ENCODE peak calls at places on chromosomes 1 and 21, in ten cellular contexts. I, L, U, J, Y, M, W, F, P and Q are unnamed samples.
A peak's percentile ranks its signal among the peaks of the same experiment; 100 is the strongest.

GRCh38 chr21:46111857-46112730 is 14.2 kb downstream of the COL6A2 start:
- DNase-seq in I (no peak), L (no peak), U (no peak), J (peak; percentile 7), Y (no peak), M (peak; percentile 63), W (no peak), F (peak; percentile 84), P (no peak), Q (no peak)

GRCh38 chr1:38328278-38329035 is 281.9 kb upstream of the POU3F1 start:
- DNase-seq in I (no peak), L (no peak), U (no peak), J (no peak), Y (no peak), M (no peak), W (no peak), F (peak; percentile 42), P (no peak), Q (no peak)

GRCh38 chr1:180243517-180244221 is 13.6 kb downstream of the LHX4 start:
- DNase-seq in I (no peak), L (no peak), U (no peak), J (no peak), Y (no peak), M (no peak), W (no peak), F (no peak), P (no peak), Q (no peak)

GRCh38 chr21:44855572-44855971 is 17.9 kb downstream of the PTTG1IP start:
- DNase-seq in I (no peak), L (no peak), U (no peak), J (no peak), Y (no peak), M (no peak), W (no peak), F (no peak), P (no peak), Q (no peak)

GRCh38 chr1:32334274-32334861 is 1.7 kb downstream of the MARCKSL1 start:
- DNase-seq in I (no peak), L (no peak), U (no peak), J (no peak), Y (no peak), M (no peak), W (no peak), F (no peak), P (no peak), Q (no peak)

GRCh38 chr1:171055966-171056643 is 34.6 kb upstream of the FMO3 start:
- DNase-seq in I (no peak), L (no peak), U (no peak), J (no peak), Y (no peak), M (peak; percentile 30), W (no peak), F (no peak), P (no peak), Q (no peak)

GRCh38 chr1:156845055-156845952 is 13.6 kb downstream of the INSRR start:
- DNase-seq in I (peak; percentile 21), L (no peak), U (peak; percentile 85), J (no peak), Y (peak; percentile 33), M (no peak), W (peak; percentile 48), F (no peak), P (no peak), Q (peak; percentile 42)

GRCh38 chr1:233025156-233025555 is 74.7 kb downstream of the NTPCR start:
- DNase-seq in I (peak; percentile 41), L (peak; percentile 36), U (peak; percentile 92), J (peak; percentile 71), Y (no peak), M (no peak), W (peak; percentile 24), F (no peak), P (peak; percentile 39), Q (peak; percentile 42)

DNA sequence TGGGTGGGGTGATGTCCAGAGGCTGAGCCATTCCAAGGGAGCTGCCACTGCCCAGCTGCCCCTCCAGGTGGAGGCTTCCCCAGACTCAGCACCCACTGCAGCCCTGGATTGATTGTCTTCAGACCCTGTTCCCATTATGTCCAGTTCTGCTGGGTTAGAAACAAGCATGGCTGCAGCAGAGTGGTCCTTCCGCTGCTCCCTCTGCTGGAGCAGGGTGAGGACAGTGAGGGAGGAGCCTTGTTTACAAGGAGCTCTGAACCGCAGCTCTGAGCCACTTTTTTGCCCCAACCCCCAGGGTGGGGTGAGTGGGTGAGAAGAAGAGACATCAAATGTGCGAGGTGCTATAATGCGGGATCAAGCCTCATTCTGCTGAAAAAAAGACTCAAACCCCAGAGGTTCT is 2.3 kb downstream of the TNNT2 start:
- DNase-seq in I (no peak), L (no peak), U (peak; percentile 76), J (no peak), Y (no peak), M (no peak), W (no peak), F (no peak), P (no peak), Q (no peak)
- TF ChIP-seq CTCF in I (peak; percentile 18), L (peak; percentile 37), U (peak; percentile 67), J (peak; percentile 39), Y (no peak), M (peak; percentile 34), W (no peak), F (no peak), P (peak; percentile 18), Q (no peak)

GRCh38 chr1:27031235-27032118 is 18.8 kb upstream of the TENT5B start:
- DNase-seq in I (peak; percentile 85), L (peak; percentile 79), U (peak; percentile 91), J (peak; percentile 45), Y (no peak), M (peak; percentile 91), W (no peak), F (no peak), P (peak; percentile 86), Q (no peak)

GRCh38 chr1:27025718-27026117 is 13.1 kb upstream of the TENT5B start:
- DNase-seq in I (no peak), L (no peak), U (no peak), J (no peak), Y (no peak), M (no peak), W (no peak), F (no peak), P (no peak), Q (no peak)

GRCh38 chr1:27027575-27028250 is 15.1 kb upstream of the TENT5B start:
- DNase-seq in I (peak; percentile 40), L (no peak), U (no peak), J (no peak), Y (no peak), M (no peak), W (no peak), F (no peak), P (peak; percentile 69), Q (no peak)

GRCh38 chr1:27029517-27029916 is 16.9 kb upstream of the TENT5B start:
- DNase-seq in I (no peak), L (no peak), U (no peak), J (no peak), Y (no peak), M (no peak), W (no peak), F (no peak), P (no peak), Q (no peak)

DNA sequence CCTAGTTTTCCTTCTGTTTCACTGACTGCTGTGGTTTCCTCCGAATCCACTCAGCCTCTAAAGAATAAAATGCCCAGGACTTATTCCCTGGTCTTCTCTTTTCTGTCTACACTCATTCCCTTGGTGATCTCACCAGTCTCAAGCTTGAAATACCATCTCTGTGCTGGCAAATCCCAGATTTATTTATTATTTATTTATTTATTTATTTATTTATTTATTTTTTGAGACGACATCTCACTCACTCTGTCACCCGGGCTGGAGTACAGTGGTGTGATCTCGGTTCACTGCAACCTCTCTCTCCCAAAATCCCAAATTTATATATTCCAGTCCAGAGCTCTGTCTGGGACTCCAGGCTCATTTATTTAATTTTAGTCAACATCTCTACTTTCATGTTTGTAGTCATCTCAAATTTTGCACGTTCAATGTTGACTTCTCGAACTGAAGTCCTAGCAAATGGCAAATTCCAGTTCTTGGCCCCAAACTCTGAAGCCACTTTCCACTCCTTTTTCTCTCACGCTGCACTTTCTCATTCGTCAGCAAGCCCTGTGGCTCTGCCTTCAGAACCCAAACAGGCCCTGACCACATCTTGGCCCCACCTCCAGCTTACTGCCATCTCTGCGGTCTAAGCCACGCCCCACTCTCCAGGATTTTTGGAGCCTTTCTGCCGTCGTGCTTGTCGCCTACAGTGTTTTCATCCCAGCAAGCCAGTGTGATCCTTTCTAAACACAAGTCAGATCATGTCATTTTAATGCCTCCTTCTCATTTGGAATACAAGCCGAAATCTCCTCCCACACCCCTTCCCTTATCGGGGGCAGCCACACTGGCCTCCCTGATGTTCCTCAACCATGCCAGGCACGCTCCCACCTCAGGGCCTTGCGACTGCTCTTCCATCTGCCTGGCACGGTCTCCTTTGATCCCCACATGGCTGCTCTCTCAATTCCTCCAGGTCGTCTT is 14.2 kb upstream of the TENT5B start:
- DNase-seq in I (peak; percentile 89), L (no peak), U (peak; percentile 94), J (no peak), Y (no peak), M (no peak), W (no peak), F (no peak), P (peak; percentile 92), Q (no peak)
- TF ChIP-seq CTCF in I (no peak), L (no peak), U (no peak), J (no peak), Y (no peak), M (no peak), W (no peak), F (no peak), P (no peak), Q (no peak)

GRCh38 chr1:186491351-186491750 is 30.4 kb upstream of the PDC start:
- DNase-seq in I (no peak), L (no peak), U (no peak), J (no peak), Y (no peak), M (no peak), W (no peak), F (no peak), P (no peak), Q (no peak)

GRCh38 chr1:186486061-186486460 is 25.1 kb upstream of the PDC start:
- DNase-seq in I (no peak), L (no peak), U (no peak), J (no peak), Y (no peak), M (no peak), W (no peak), F (no peak), P (no peak), Q (no peak)

GRCh38 chr1:186482661-186483255 is 21.8 kb upstream of the PDC start:
- DNase-seq in I (peak; percentile 89), L (peak; percentile 33), U (peak; percentile 92), J (peak; percentile 61), Y (peak; percentile 5), M (no peak), W (peak; percentile 47), F (peak; percentile 86), P (peak; percentile 66), Q (peak; percentile 51)

GRCh38 chr1:186483561-186483960 is 22.6 kb upstream of the PDC start:
- DNase-seq in I (no peak), L (no peak), U (no peak), J (no peak), Y (no peak), M (no peak), W (no peak), F (no peak), P (no peak), Q (no peak)

DNA sequence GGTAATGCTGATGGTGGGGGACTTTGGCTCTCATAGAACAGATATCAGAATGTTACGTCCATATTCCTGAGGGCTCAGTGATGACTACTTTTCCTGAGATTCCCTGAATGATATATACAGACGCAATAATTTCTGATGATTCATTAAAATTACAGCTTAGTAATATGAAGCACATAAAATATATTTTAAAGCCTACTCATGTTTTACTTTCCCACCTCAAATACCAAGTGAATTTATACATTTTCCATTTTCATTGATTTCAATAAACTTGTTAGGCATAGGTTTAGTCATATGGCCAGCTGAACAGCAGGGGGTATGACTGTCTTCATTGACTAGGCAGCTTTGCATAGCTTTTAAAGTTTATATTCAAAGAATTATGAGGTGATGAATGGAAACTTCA is 26.2 kb upstream of the PDC start:
- DNase-seq in I (no peak), L (no peak), U (no peak), J (no peak), Y (no peak), M (no peak), W (no peak), F (no peak), P (no peak), Q (no peak)
- TF ChIP-seq CTCF in I (no peak), L (no peak), U (no peak), J (no peak), Y (no peak), M (no peak), W (no peak), F (no peak), P (no peak), Q (no peak)

GRCh38 chr1:66402194-66402593 is 131.8 kb upstream of the SGIP1 start:
- DNase-seq in I (peak; percentile 69), L (peak; percentile 80), U (no peak), J (peak; percentile 18), Y (no peak), M (peak; percentile 82), W (peak; percentile 47), F (no peak), P (peak; percentile 65), Q (no peak)

GRCh38 chr1:66405046-66405445 is 128.9 kb upstream of the SGIP1 start:
- DNase-seq in I (no peak), L (no peak), U (no peak), J (no peak), Y (no peak), M (no peak), W (no peak), F (no peak), P (no peak), Q (no peak)

GRCh38 chr1:66400660-66401059 is 133.3 kb upstream of the SGIP1 start:
- DNase-seq in I (no peak), L (no peak), U (no peak), J (no peak), Y (no peak), M (no peak), W (no peak), F (no peak), P (no peak), Q (no peak)

GRCh38 chr1:66401244-66401643 is 132.7 kb upstream of the SGIP1 start:
- DNase-seq in I (no peak), L (no peak), U (no peak), J (no peak), Y (no peak), M (no peak), W (no peak), F (no peak), P (no peak), Q (no peak)

GRCh38 chr1:66403031-66403731 is 130.8 kb upstream of the SGIP1 start:
- DNase-seq in I (no peak), L (no peak), U (no peak), J (no peak), Y (no peak), M (no peak), W (no peak), F (no peak), P (no peak), Q (no peak)
- TF ChIP-seq CTCF in I (no peak), L (no peak), U (peak; percentile 56), J (peak; percentile 14), Y (no peak), M (no peak), W (peak; percentile 35), F (no peak), P (no peak), Q (no peak)